ENCODE peak calls at places on chromosomes 3 and 15, in eight cellular contexts. One of them, this sample, is unnamed.

GRCh38 chr3:128278761-128279593 is 125.7 kb downstream of the EEFSEC start:
- DNase-seq in Calu3: no peak
- DNase-seq in IMR-90: peak
- DNase-seq in T1000: no peak
- DNase-seq in stimulated activated naive CD8-positive, alpha-beta T cell treated with anti-CD3 and anti-CD28 coated beads, Interleukin-15, Interleukin-2, amounts not matched to agents 100 U/mL and 50 U/mL, for 24 hours: no peak
- DNase-seq in KBM-7: no peak
- DNase-seq in tibial artery: no peak
- DNase-seq in upper lobe of right lung: peak
- DNase-seq in this sample: peak

GRCh38 chr3:42803800-42804112 is 534 bp downstream of the HIGD1A start:
- DNase-seq in Calu3: peak
- DNase-seq in IMR-90: no peak
- DNase-seq in T1000: no peak
- DNase-seq in stimulated activated naive CD8-positive, alpha-beta T cell treated with anti-CD3 and anti-CD28 coated beads, Interleukin-15, Interleukin-2, amounts not matched to agents 100 U/mL and 50 U/mL, for 24 hours: peak
- DNase-seq in KBM-7: peak
- DNase-seq in tibial artery: no peak
- DNase-seq in upper lobe of right lung: peak
- DNase-seq in this sample: peak

GRCh38 chr3:147619925-147620580 is 210.9 kb downstream of the ZIC1 start:
- DNase-seq in Calu3: no peak
- DNase-seq in IMR-90: no peak
- DNase-seq in T1000: no peak
- DNase-seq in stimulated activated naive CD8-positive, alpha-beta T cell treated with anti-CD3 and anti-CD28 coated beads, Interleukin-15, Interleukin-2, amounts not matched to agents 100 U/mL and 50 U/mL, for 24 hours: no peak
- DNase-seq in KBM-7: no peak
- DNase-seq in tibial artery: no peak
- DNase-seq in upper lobe of right lung: no peak
- DNase-seq in this sample: no peak

GRCh38 chr15:26073430-26074333 is 210.6 kb upstream of the ATP10A start:
- DNase-seq in Calu3: no peak
- DNase-seq in IMR-90: no peak
- DNase-seq in T1000: no peak
- DNase-seq in stimulated activated naive CD8-positive, alpha-beta T cell treated with anti-CD3 and anti-CD28 coated beads, Interleukin-15, Interleukin-2, amounts not matched to agents 100 U/mL and 50 U/mL, for 24 hours: no peak
- DNase-seq in KBM-7: no peak
- DNase-seq in tibial artery: no peak
- DNase-seq in upper lobe of right lung: no peak
- DNase-seq in this sample: no peak

GRCh38 chr3:52820741-52821140 is 9.7 kb downstream of the ITIH4 start:
- DNase-seq in Calu3: peak
- DNase-seq in IMR-90: peak
- DNase-seq in T1000: no peak
- DNase-seq in stimulated activated naive CD8-positive, alpha-beta T cell treated with anti-CD3 and anti-CD28 coated beads, Interleukin-15, Interleukin-2, amounts not matched to agents 100 U/mL and 50 U/mL, for 24 hours: peak
- DNase-seq in KBM-7: peak
- DNase-seq in tibial artery: no peak
- DNase-seq in upper lobe of right lung: no peak
- DNase-seq in this sample: no peak

GRCh38 chr15:93610944-93611343 is 521.9 kb upstream of the RGMA start:
- DNase-seq in Calu3: no peak
- DNase-seq in IMR-90: no peak
- DNase-seq in T1000: no peak
- DNase-seq in stimulated activated naive CD8-positive, alpha-beta T cell treated with anti-CD3 and anti-CD28 coated beads, Interleukin-15, Interleukin-2, amounts not matched to agents 100 U/mL and 50 U/mL, for 24 hours: no peak
- DNase-seq in KBM-7: no peak
- DNase-seq in tibial artery: no peak
- DNase-seq in upper lobe of right lung: no peak
- DNase-seq in this sample: no peak

GRCh38 chr15:68298882-68299381 is 21.4 kb downstream of the FEM1B start:
- DNase-seq in Calu3: no peak
- DNase-seq in IMR-90: no peak
- DNase-seq in T1000: no peak
- DNase-seq in stimulated activated naive CD8-positive, alpha-beta T cell treated with anti-CD3 and anti-CD28 coated beads, Interleukin-15, Interleukin-2, amounts not matched to agents 100 U/mL and 50 U/mL, for 24 hours: no peak
- DNase-seq in KBM-7: no peak
- DNase-seq in tibial artery: peak
- DNase-seq in upper lobe of right lung: no peak
- DNase-seq in this sample: no peak

GRCh38 chr15:73978896-73979295 is 13.2 kb downstream of the STOML1 start:
- DNase-seq in Calu3: no peak
- DNase-seq in IMR-90: no peak
- DNase-seq in T1000: no peak
- DNase-seq in stimulated activated naive CD8-positive, alpha-beta T cell treated with anti-CD3 and anti-CD28 coated beads, Interleukin-15, Interleukin-2, amounts not matched to agents 100 U/mL and 50 U/mL, for 24 hours: no peak
- DNase-seq in KBM-7: no peak
- DNase-seq in tibial artery: no peak
- DNase-seq in upper lobe of right lung: no peak
- DNase-seq in this sample: no peak

GRCh38 chr3:47855461-47856383 is 52.8 kb downstream of the DHX30 start:
- DNase-seq in Calu3: no peak
- DNase-seq in IMR-90: no peak
- DNase-seq in T1000: no peak
- DNase-seq in stimulated activated naive CD8-positive, alpha-beta T cell treated with anti-CD3 and anti-CD28 coated beads, Interleukin-15, Interleukin-2, amounts not matched to agents 100 U/mL and 50 U/mL, for 24 hours: no peak
- DNase-seq in KBM-7: no peak
- DNase-seq in tibial artery: no peak
- DNase-seq in upper lobe of right lung: peak
- DNase-seq in this sample: no peak